ENCODE peak calls at places on chromosomes 1 and 21, in six cellular contexts. One of them, this sample, is unnamed.

GRCh38 chr1:167943541-167943940 is 6.7 kb upstream of the MPC2 start:
- DNase-seq in gastrocnemius medialis: no peak
- DNase-seq in astrocyte of the spinal cord: no peak
- DNase-seq in left ventricle myocardium inferior: no peak
- DNase-seq in HL-60: no peak
- DNase-seq in progenitor cell of endocrine pancreas: no peak
- DNase-seq in this sample: no peak

GRCh38 chr1:61486783-61487505 is 238.0 kb downstream of the TM2D1 start:
- DNase-seq in progenitor cell of endocrine pancreas: no peak
- DNase-seq in HL-60: no peak
- DNase-seq in astrocyte of the spinal cord: no peak
- DNase-seq in left ventricle myocardium inferior: no peak
- DNase-seq in gastrocnemius medialis: no peak
- DNase-seq in this sample: no peak

GRCh38 chr1:192951961-192952460 is 107.1 kb downstream of the UCHL5 start:
- DNase-seq in progenitor cell of endocrine pancreas: no peak
- DNase-seq in HL-60: no peak
- DNase-seq in gastrocnemius medialis: no peak
- DNase-seq in astrocyte of the spinal cord: peak; percentile 94
- DNase-seq in left ventricle myocardium inferior: no peak
- DNase-seq in this sample: no peak

GRCh38 chr1:7678491-7679158 is 92.5 kb upstream of the VAMP3 start:
- DNase-seq in astrocyte of the spinal cord: no peak
- DNase-seq in progenitor cell of endocrine pancreas: no peak
- DNase-seq in left ventricle myocardium inferior: no peak
- DNase-seq in HL-60: no peak
- DNase-seq in gastrocnemius medialis: no peak
- DNase-seq in this sample: no peak

GRCh38 chr1:39272791-39273071 is 68.2 kb downstream of the MACF1 start:
- DNase-seq in left ventricle myocardium inferior: no peak
- DNase-seq in gastrocnemius medialis: no peak
- DNase-seq in HL-60: no peak
- DNase-seq in astrocyte of the spinal cord: no peak
- DNase-seq in progenitor cell of endocrine pancreas: no peak
- DNase-seq in this sample: no peak

GRCh38 chr1:56506314-56506743 is 73.0 kb downstream of the PLPP3 start:
- DNase-seq in progenitor cell of endocrine pancreas: no peak
- DNase-seq in HL-60: peak; percentile 38
- DNase-seq in gastrocnemius medialis: peak; percentile 20
- DNase-seq in left ventricle myocardium inferior: peak; percentile 38
- DNase-seq in astrocyte of the spinal cord: no peak
- DNase-seq in this sample: no peak

GRCh38 chr21:42818328-42818749 is 61.0 kb downstream of the WDR4 start:
- DNase-seq in astrocyte of the spinal cord: peak; percentile 50
- DNase-seq in gastrocnemius medialis: peak; percentile 37
- DNase-seq in HL-60: no peak
- DNase-seq in left ventricle myocardium inferior: peak; percentile 63
- DNase-seq in progenitor cell of endocrine pancreas: no peak
- DNase-seq in this sample: peak; percentile 70

GRCh38 chr21:38503588-38503987 is 5.3 kb upstream of the ERG start:
- DNase-seq in astrocyte of the spinal cord: peak; percentile 75
- DNase-seq in left ventricle myocardium inferior: no peak
- DNase-seq in gastrocnemius medialis: no peak
- DNase-seq in HL-60: no peak
- DNase-seq in progenitor cell of endocrine pancreas: no peak
- DNase-seq in this sample: no peak

GRCh38 chr1:202130275-202130646 is 7.5 kb downstream of the GPR37L1 start:
- DNase-seq in left ventricle myocardium inferior: no peak
- DNase-seq in gastrocnemius medialis: no peak
- DNase-seq in astrocyte of the spinal cord: no peak
- DNase-seq in progenitor cell of endocrine pancreas: no peak
- DNase-seq in HL-60: no peak
- DNase-seq in this sample: no peak

GRCh38 chr1:16434501-16434900 is 2.7 kb downstream of the SPATA21 start:
- DNase-seq in gastrocnemius medialis: no peak
- DNase-seq in HL-60: no peak
- DNase-seq in progenitor cell of endocrine pancreas: no peak
- DNase-seq in left ventricle myocardium inferior: no peak
- DNase-seq in astrocyte of the spinal cord: no peak
- DNase-seq in this sample: no peak

GRCh38 chr1:233336554-233337442 is 9.3 kb downstream of the MAP3K21 start:
- DNase-seq in HL-60: no peak
- DNase-seq in astrocyte of the spinal cord: no peak
- DNase-seq in left ventricle myocardium inferior: no peak
- DNase-seq in gastrocnemius medialis: no peak
- DNase-seq in progenitor cell of endocrine pancreas: no peak
- DNase-seq in this sample: no peak

GRCh38 chr21:23968008-23968407 is 1639.3 kb downstream of the MRPL39 start:
- DNase-seq in left ventricle myocardium inferior: no peak
- DNase-seq in progenitor cell of endocrine pancreas: no peak
- DNase-seq in astrocyte of the spinal cord: no peak
- DNase-seq in HL-60: no peak
- DNase-seq in gastrocnemius medialis: no peak
- DNase-seq in this sample: no peak

GRCh38 chr1:89989791-89990190 is 5.1 kb upstream of the ZNF326 start:
- DNase-seq in left ventricle myocardium inferior: no peak
- DNase-seq in astrocyte of the spinal cord: no peak
- DNase-seq in progenitor cell of endocrine pancreas: no peak
- DNase-seq in gastrocnemius medialis: no peak
- DNase-seq in HL-60: no peak
- DNase-seq in this sample: no peak

GRCh38 chr1:152005360-152005912 is 11.8 kb upstream of the S100A10 start:
- DNase-seq in astrocyte of the spinal cord: no peak
- DNase-seq in gastrocnemius medialis: no peak
- DNase-seq in left ventricle myocardium inferior: no peak
- DNase-seq in HL-60: no peak
- DNase-seq in progenitor cell of endocrine pancreas: no peak
- DNase-seq in this sample: no peak

GRCh38 chr1:16920951-16921350 is 780 bp upstream of the CROCC start:
- DNase-seq in progenitor cell of endocrine pancreas: no peak
- DNase-seq in gastrocnemius medialis: no peak
- DNase-seq in HL-60: no peak
- DNase-seq in left ventricle myocardium inferior: no peak
- DNase-seq in astrocyte of the spinal cord: no peak
- DNase-seq in this sample: no peak

GRCh38 chr1:53110370-53111072 is 31.9 kb downstream of the SLC1A7 start:
- DNase-seq in astrocyte of the spinal cord: peak; percentile 37
- DNase-seq in HL-60: peak; percentile 35
- DNase-seq in gastrocnemius medialis: no peak
- DNase-seq in left ventricle myocardium inferior: no peak
- DNase-seq in progenitor cell of endocrine pancreas: no peak
- DNase-seq in this sample: no peak

GRCh38 chr1:198620951-198621824 is 17.7 kb upstream of the PTPRC start:
- DNase-seq in astrocyte of the spinal cord: no peak
- DNase-seq in left ventricle myocardium inferior: no peak
- DNase-seq in HL-60: peak; percentile 52
- DNase-seq in progenitor cell of endocrine pancreas: no peak
- DNase-seq in gastrocnemius medialis: no peak
- DNase-seq in this sample: peak; percentile 51

GRCh38 chr1:168945870-168946269 is 160.6 kb upstream of the ATP1B1 start:
- DNase-seq in progenitor cell of endocrine pancreas: no peak
- DNase-seq in astrocyte of the spinal cord: no peak
- DNase-seq in left ventricle myocardium inferior: peak; percentile 75
- DNase-seq in gastrocnemius medialis: peak; percentile 66
- DNase-seq in HL-60: no peak
- DNase-seq in this sample: no peak

GRCh38 chr1:33323663-33324477 is 3.0 kb upstream of the A3GALT2 start:
- DNase-seq in left ventricle myocardium inferior: no peak
- DNase-seq in astrocyte of the spinal cord: no peak
- DNase-seq in HL-60: no peak
- DNase-seq in gastrocnemius medialis: peak; percentile 10
- DNase-seq in progenitor cell of endocrine pancreas: no peak
- DNase-seq in this sample: no peak

GRCh38 chr1:193539731-193540459 is 353.5 kb upstream of the B3GALT2 start:
- DNase-seq in left ventricle myocardium inferior: no peak
- DNase-seq in astrocyte of the spinal cord: no peak
- DNase-seq in progenitor cell of endocrine pancreas: no peak
- DNase-seq in HL-60: no peak
- DNase-seq in gastrocnemius medialis: no peak
- DNase-seq in this sample: no peak

GRCh38 chr1:58011978-58012377 is 534.5 kb downstream of the OMA1 start:
- DNase-seq in HL-60: no peak
- DNase-seq in progenitor cell of endocrine pancreas: no peak
- DNase-seq in gastrocnemius medialis: no peak
- DNase-seq in left ventricle myocardium inferior: no peak
- DNase-seq in astrocyte of the spinal cord: no peak
- DNase-seq in this sample: no peak

GRCh38 chr21:34981793-34982192 is 67.3 kb downstream of the RUNX1 start:
- DNase-seq in progenitor cell of endocrine pancreas: no peak
- DNase-seq in astrocyte of the spinal cord: no peak
- DNase-seq in HL-60: no peak
- DNase-seq in gastrocnemius medialis: no peak
- DNase-seq in left ventricle myocardium inferior: no peak
- DNase-seq in this sample: no peak
- TF ChIP-seq CTCF in progenitor cell of endocrine pancreas: no peak
- TF ChIP-seq CTCF in astrocyte of the spinal cord: no peak
- TF ChIP-seq CTCF in HL-60: no peak
- TF ChIP-seq CTCF in gastrocnemius medialis: no peak
- TF ChIP-seq CTCF in left ventricle myocardium inferior: no peak
- TF ChIP-seq CTCF in this sample: no peak

GRCh38 chr21:39721885-39722284 is 23.1 kb upstream of the IGSF5 start:
- DNase-seq in HL-60: no peak
- DNase-seq in progenitor cell of endocrine pancreas: no peak
- DNase-seq in left ventricle myocardium inferior: no peak
- DNase-seq in gastrocnemius medialis: no peak
- DNase-seq in astrocyte of the spinal cord: no peak
- DNase-seq in this sample: no peak

GRCh38 chr21:39727401-39728120 is 17.4 kb upstream of the IGSF5 start:
- DNase-seq in gastrocnemius medialis: no peak
- DNase-seq in progenitor cell of endocrine pancreas: no peak
- DNase-seq in astrocyte of the spinal cord: no peak
- DNase-seq in left ventricle myocardium inferior: no peak
- DNase-seq in HL-60: no peak
- DNase-seq in this sample: no peak

GRCh38 chr21:39724944-39725343 is 20.0 kb upstream of the IGSF5 start:
- DNase-seq in left ventricle myocardium inferior: no peak
- DNase-seq in progenitor cell of endocrine pancreas: no peak
- DNase-seq in gastrocnemius medialis: no peak
- DNase-seq in astrocyte of the spinal cord: no peak
- DNase-seq in HL-60: no peak
- DNase-seq in this sample: no peak

GRCh38 chr21:39728341-39728740 is 16.6 kb upstream of the IGSF5 start:
- DNase-seq in left ventricle myocardium inferior: no peak
- DNase-seq in HL-60: no peak
- DNase-seq in progenitor cell of endocrine pancreas: no peak
- DNase-seq in gastrocnemius medialis: no peak
- DNase-seq in astrocyte of the spinal cord: no peak
- DNase-seq in this sample: no peak

DNA sequence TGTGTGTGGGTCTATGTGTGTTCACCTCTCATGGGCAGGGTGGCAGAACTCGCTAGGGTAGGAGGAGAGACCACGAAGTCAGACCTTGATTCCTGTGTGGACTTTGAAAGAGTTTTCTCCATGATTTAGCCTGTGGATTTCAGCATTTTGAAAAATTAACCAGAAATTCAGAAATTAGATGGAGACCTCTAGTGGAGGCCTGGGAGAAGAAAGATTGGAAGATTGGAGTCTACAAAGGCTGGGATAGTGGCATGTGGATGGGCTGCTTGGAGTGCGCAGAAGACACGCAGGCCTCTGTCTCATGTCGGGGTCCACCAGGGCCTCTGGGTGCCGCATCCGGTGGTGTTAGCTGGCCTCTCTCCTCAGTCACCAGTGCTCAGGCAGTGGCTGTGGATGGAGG is 18.9 kb upstream of the IGSF5 start:
- DNase-seq in HL-60: no peak
- DNase-seq in progenitor cell of endocrine pancreas: no peak
- DNase-seq in astrocyte of the spinal cord: no peak
- DNase-seq in gastrocnemius medialis: no peak
- DNase-seq in left ventricle myocardium inferior: no peak
- DNase-seq in this sample: no peak
- TF ChIP-seq CTCF in HL-60: no peak
- TF ChIP-seq CTCF in progenitor cell of endocrine pancreas: peak; percentile 13
- TF ChIP-seq CTCF in astrocyte of the spinal cord: peak; percentile 47
- TF ChIP-seq CTCF in gastrocnemius medialis: no peak
- TF ChIP-seq CTCF in left ventricle myocardium inferior: no peak
- TF ChIP-seq CTCF in this sample: no peak

DNA sequence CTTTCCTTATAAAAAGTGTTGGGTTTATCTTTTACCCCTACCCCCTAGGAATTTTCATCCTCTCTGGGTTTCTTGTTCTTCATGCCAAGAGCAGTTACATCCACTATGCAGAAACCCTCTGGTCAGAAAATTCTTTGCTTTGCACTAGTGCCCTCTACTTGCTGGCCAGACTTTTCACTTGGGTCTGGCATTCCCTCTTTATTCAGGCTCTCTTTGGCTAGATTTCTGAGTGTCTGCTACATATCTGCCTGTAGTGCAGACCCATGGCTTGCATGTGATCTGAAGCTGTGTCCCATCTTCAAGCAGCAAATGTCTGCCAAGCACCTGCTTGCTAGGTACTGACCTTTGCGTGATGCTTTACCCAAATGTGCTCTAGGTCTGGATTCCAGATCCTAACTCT is 237.0 kb downstream of the GPATCH2 start:
- DNase-seq in progenitor cell of endocrine pancreas: no peak
- DNase-seq in gastrocnemius medialis: no peak
- DNase-seq in left ventricle myocardium inferior: no peak
- DNase-seq in HL-60: no peak
- DNase-seq in astrocyte of the spinal cord: no peak
- DNase-seq in this sample: no peak
- TF ChIP-seq CTCF in progenitor cell of endocrine pancreas: no peak
- TF ChIP-seq CTCF in gastrocnemius medialis: no peak
- TF ChIP-seq CTCF in left ventricle myocardium inferior: peak; percentile 38
- TF ChIP-seq CTCF in HL-60: no peak
- TF ChIP-seq CTCF in astrocyte of the spinal cord: peak; percentile 13
- TF ChIP-seq CTCF in this sample: no peak

GRCh38 chr1:150477320-150477719 is 9.9 kb upstream of the TARS2 start:
- DNase-seq in progenitor cell of endocrine pancreas: no peak
- DNase-seq in HL-60: no peak
- DNase-seq in left ventricle myocardium inferior: peak; percentile 31
- DNase-seq in astrocyte of the spinal cord: no peak
- DNase-seq in gastrocnemius medialis: peak; percentile 90
- DNase-seq in this sample: no peak

GRCh38 chr1:150476754-150477153 is 10.5 kb upstream of the TARS2 start:
- DNase-seq in gastrocnemius medialis: no peak
- DNase-seq in left ventricle myocardium inferior: no peak
- DNase-seq in progenitor cell of endocrine pancreas: no peak
- DNase-seq in astrocyte of the spinal cord: no peak
- DNase-seq in HL-60: no peak
- DNase-seq in this sample: no peak

GRCh38 chr1:150479927-150480352 is 7.3 kb upstream of the TARS2 start:
- DNase-seq in gastrocnemius medialis: no peak
- DNase-seq in astrocyte of the spinal cord: no peak
- DNase-seq in progenitor cell of endocrine pancreas: no peak
- DNase-seq in HL-60: no peak
- DNase-seq in left ventricle myocardium inferior: no peak
- DNase-seq in this sample: no peak

GRCh38 chr1:150477733-150478132 is 9.5 kb upstream of the TARS2 start:
- DNase-seq in progenitor cell of endocrine pancreas: no peak
- DNase-seq in left ventricle myocardium inferior: no peak
- DNase-seq in gastrocnemius medialis: no peak
- DNase-seq in HL-60: no peak
- DNase-seq in astrocyte of the spinal cord: no peak
- DNase-seq in this sample: no peak

DNA sequence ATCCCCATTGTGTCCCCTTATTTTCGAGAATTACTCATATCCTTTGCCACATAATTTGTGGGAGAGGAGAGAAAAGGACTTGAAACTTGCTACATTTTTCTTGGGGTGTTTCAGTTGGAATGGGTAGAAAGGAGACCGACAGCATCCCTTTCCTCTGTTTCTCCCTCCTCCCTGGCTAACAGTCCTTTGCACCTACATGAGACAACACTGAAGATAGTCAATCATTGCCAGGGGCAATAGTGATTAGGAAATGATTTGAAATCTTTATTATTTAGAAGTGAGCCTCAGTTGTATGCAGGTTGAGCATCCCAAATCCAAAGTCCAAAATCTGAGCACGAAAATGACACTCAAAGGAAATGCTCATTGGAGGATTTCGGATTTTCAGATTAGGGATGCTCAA is 7.8 kb upstream of the TARS2 start:
- DNase-seq in gastrocnemius medialis: no peak
- DNase-seq in progenitor cell of endocrine pancreas: no peak
- DNase-seq in left ventricle myocardium inferior: no peak
- DNase-seq in astrocyte of the spinal cord: no peak
- DNase-seq in HL-60: no peak
- DNase-seq in this sample: no peak
- TF ChIP-seq CTCF in gastrocnemius medialis: no peak
- TF ChIP-seq CTCF in progenitor cell of endocrine pancreas: no peak
- TF ChIP-seq CTCF in left ventricle myocardium inferior: no peak
- TF ChIP-seq CTCF in astrocyte of the spinal cord: no peak
- TF ChIP-seq CTCF in HL-60: no peak
- TF ChIP-seq CTCF in this sample: no peak

This sample was measured in CD4-positive, alpha-beta T cell.